ENCODE peak calls at places on chromosome 22, in four cellular contexts. One of them, this sample, is unnamed.

GRCh38 chr22:41812805-41813545 is 12.5 kb downstream of the CCDC134 start:
- DNase-seq in endodermal cell: no peak
- DNase-seq in sigmoid colon: no peak
- DNase-seq in fibroblast of lung: no peak
- DNase-seq in this sample: no peak

GRCh38 chr22:30701872-30702271 is 7.2 kb downstream of the OSBP2 start:
- DNase-seq in sigmoid colon: no peak
- DNase-seq in endodermal cell: no peak
- DNase-seq in fibroblast of lung: no peak
- DNase-seq in this sample: peak

GRCh38 chr22:49212466-49212865 is 615.2 kb downstream of the BRD1 start:
- DNase-seq in fibroblast of lung: no peak
- DNase-seq in sigmoid colon: peak
- DNase-seq in endodermal cell: peak
- DNase-seq in this sample: no peak

GRCh38 chr22:32904044-32904443 is 102.5 kb downstream of the TIMP3 start:
- DNase-seq in endodermal cell: peak
- DNase-seq in fibroblast of lung: peak
- DNase-seq in sigmoid colon: peak
- DNase-seq in this sample: no peak

GRCh38 chr22:46234851-46235437 is 15.1 kb downstream of the CDPF1 start:
- DNase-seq in endodermal cell: no peak
- DNase-seq in sigmoid colon: peak
- DNase-seq in fibroblast of lung: no peak
- DNase-seq in this sample: no peak

GRCh38 chr22:40782521-40782920 is 36.6 kb downstream of the SLC25A17 start:
- DNase-seq in endodermal cell: no peak
- DNase-seq in fibroblast of lung: no peak
- DNase-seq in sigmoid colon: no peak
- DNase-seq in this sample: no peak

GRCh38 chr22:49975543-49976389 is 15.2 kb downstream of the PIM3 start:
- DNase-seq in fibroblast of lung: no peak
- DNase-seq in sigmoid colon: peak
- DNase-seq in endodermal cell: peak
- DNase-seq in this sample: peak

GRCh38 chr22:22061085-22062077 is 78.8 kb upstream of the TOP3B start:
- DNase-seq in fibroblast of lung: peak
- DNase-seq in endodermal cell: no peak
- DNase-seq in sigmoid colon: peak
- DNase-seq in this sample: peak

GRCh38 chr22:22771696-22772377 is 115.8 kb upstream of the IGLL5 start:
- DNase-seq in endodermal cell: no peak
- DNase-seq in sigmoid colon: no peak
- DNase-seq in fibroblast of lung: no peak
- DNase-seq in this sample: no peak

GRCh38 chr22:28937206-28938025 is 54.0 kb downstream of the ZNRF3 start:
- DNase-seq in fibroblast of lung: no peak
- DNase-seq in endodermal cell: no peak
- DNase-seq in sigmoid colon: no peak
- DNase-seq in this sample: no peak

GRCh38 chr22:25775501-25775900 is 33.5 kb downstream of the MYO18B start:
- DNase-seq in fibroblast of lung: peak
- DNase-seq in sigmoid colon: no peak
- DNase-seq in endodermal cell: peak
- DNase-seq in this sample: no peak

GRCh38 chr22:29308148-29308790 is 1.8 kb downstream of the GAS2L1 start:
- DNase-seq in endodermal cell: no peak
- DNase-seq in fibroblast of lung: no peak
- DNase-seq in sigmoid colon: peak
- DNase-seq in this sample: no peak

GRCh38 chr22:28222976-28223375 is 303.9 kb upstream of the PITPNB start:
- DNase-seq in endodermal cell: no peak
- DNase-seq in sigmoid colon: no peak
- DNase-seq in fibroblast of lung: no peak
- DNase-seq in this sample: peak

GRCh38 chr22:20169253-20169822 is 18.5 kb upstream of the CCDC188 start:
- DNase-seq in endodermal cell: no peak
- DNase-seq in fibroblast of lung: no peak
- DNase-seq in sigmoid colon: no peak
- DNase-seq in this sample: no peak

GRCh38 chr22:30843245-30843644 is 125.3 kb downstream of the MORC2 start:
- DNase-seq in fibroblast of lung: peak
- DNase-seq in endodermal cell: no peak
- DNase-seq in sigmoid colon: no peak
- DNase-seq in this sample: no peak

GRCh38 chr22:41308054-41308453 is 6.7 kb downstream of the ZC3H7B start:
- DNase-seq in endodermal cell: no peak
- DNase-seq in fibroblast of lung: no peak
- DNase-seq in sigmoid colon: peak
- DNase-seq in this sample: peak

GRCh38 chr22:50711446-50712340 is 26.3 kb upstream of the ACR start:
- DNase-seq in sigmoid colon: no peak
- DNase-seq in endodermal cell: peak
- DNase-seq in fibroblast of lung: no peak
- DNase-seq in this sample: no peak

GRCh38 chr22:32202539-32203180 is 2.2 kb downstream of the RFPL2 start:
- DNase-seq in endodermal cell: peak
- DNase-seq in fibroblast of lung: peak
- DNase-seq in sigmoid colon: no peak
- DNase-seq in this sample: peak

GRCh38 chr22:50347157-50347556 is 4.0 kb downstream of the PPP6R2 start:
- DNase-seq in sigmoid colon: no peak
- DNase-seq in fibroblast of lung: no peak
- DNase-seq in endodermal cell: no peak
- DNase-seq in this sample: no peak

GRCh38 chr22:37176464-37177061 is 11.5 kb downstream of the C1QTNF6 start:
- DNase-seq in endodermal cell: peak
- DNase-seq in sigmoid colon: peak
- DNase-seq in fibroblast of lung: peak
- DNase-seq in this sample: peak

GRCh38 chr22:17167486-17167885 is 8.4 kb upstream of the HDHD5 start:
- DNase-seq in endodermal cell: no peak
- DNase-seq in sigmoid colon: no peak
- DNase-seq in fibroblast of lung: no peak
- DNase-seq in this sample: no peak

GRCh38 chr22:38257170-38257569 is 15.6 kb downstream of the TMEM184B start:
- DNase-seq in sigmoid colon: peak
- DNase-seq in fibroblast of lung: peak
- DNase-seq in endodermal cell: no peak
- DNase-seq in this sample: peak

GRCh38 chr22:42734406-42734805 is 13.7 kb upstream of the A4GALT start:
- DNase-seq in endodermal cell: no peak
- DNase-seq in fibroblast of lung: no peak
- DNase-seq in sigmoid colon: no peak
- DNase-seq in this sample: no peak

GRCh38 chr22:44999231-44999630 is 10.6 kb downstream of the PHF21B start:
- DNase-seq in sigmoid colon: no peak
- DNase-seq in endodermal cell: no peak
- DNase-seq in fibroblast of lung: no peak
- DNase-seq in this sample: no peak

GRCh38 chr22:24142831-24143230 is 38.5 kb upstream of the SUSD2 start:
- DNase-seq in sigmoid colon: no peak
- DNase-seq in fibroblast of lung: no peak
- DNase-seq in endodermal cell: no peak
- DNase-seq in this sample: no peak

GRCh38 chr22:45630436-45630835 is 41.2 kb upstream of the ATXN10 start:
- DNase-seq in fibroblast of lung: no peak
- DNase-seq in sigmoid colon: no peak
- DNase-seq in endodermal cell: no peak
- DNase-seq in this sample: no peak

DNA sequence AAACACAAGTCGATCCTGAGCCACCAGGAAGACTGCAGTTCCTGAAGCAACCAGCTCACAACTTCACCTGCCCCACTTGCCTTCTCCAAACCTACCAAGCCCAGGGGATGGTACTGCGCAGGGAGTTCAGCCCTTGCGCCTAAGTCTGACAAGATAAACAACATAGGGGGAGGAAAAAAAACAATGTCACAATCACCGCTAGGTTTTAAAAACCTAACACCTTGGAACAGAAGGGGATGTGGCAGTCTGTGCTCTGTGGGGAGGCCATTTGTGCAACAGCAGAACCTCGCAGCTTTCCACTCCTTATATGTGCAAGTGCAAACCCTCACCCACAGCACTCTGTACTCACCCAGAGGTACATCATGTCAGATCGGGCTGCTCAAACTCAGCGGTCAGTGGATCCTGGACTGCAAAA is 134.2 kb downstream of the RBFOX2 start:
- DNase-seq in sigmoid colon: peak
- DNase-seq in endodermal cell: no peak
- DNase-seq in fibroblast of lung: peak
- DNase-seq in this sample: no peak
- H3K4me3 ChIP-seq in sigmoid colon: peak
- H3K4me3 ChIP-seq in endodermal cell: peak
- H3K4me3 ChIP-seq in fibroblast of lung: peak
- H3K4me3 ChIP-seq in this sample: peak

GRCh38 chr22:26890870-26891269 is 233.5 kb downstream of the MIAT start:
- DNase-seq in fibroblast of lung: no peak
- DNase-seq in sigmoid colon: no peak
- DNase-seq in endodermal cell: peak
- DNase-seq in this sample: no peak
- TF ChIP-seq CTCF in fibroblast of lung: no peak
- TF ChIP-seq CTCF in sigmoid colon: no peak
- TF ChIP-seq CTCF in endodermal cell: peak
- TF ChIP-seq CTCF in this sample: no peak

GRCh38 chr22:39558254-39558727 is 12.3 kb upstream of the CACNA1I start:
- DNase-seq in endodermal cell: peak
- DNase-seq in fibroblast of lung: no peak
- DNase-seq in sigmoid colon: no peak
- DNase-seq in this sample: no peak
- H3K4me3 ChIP-seq in endodermal cell: peak
- H3K4me3 ChIP-seq in fibroblast of lung: no peak
- H3K4me3 ChIP-seq in sigmoid colon: peak
- H3K4me3 ChIP-seq in this sample: no peak

DNA sequence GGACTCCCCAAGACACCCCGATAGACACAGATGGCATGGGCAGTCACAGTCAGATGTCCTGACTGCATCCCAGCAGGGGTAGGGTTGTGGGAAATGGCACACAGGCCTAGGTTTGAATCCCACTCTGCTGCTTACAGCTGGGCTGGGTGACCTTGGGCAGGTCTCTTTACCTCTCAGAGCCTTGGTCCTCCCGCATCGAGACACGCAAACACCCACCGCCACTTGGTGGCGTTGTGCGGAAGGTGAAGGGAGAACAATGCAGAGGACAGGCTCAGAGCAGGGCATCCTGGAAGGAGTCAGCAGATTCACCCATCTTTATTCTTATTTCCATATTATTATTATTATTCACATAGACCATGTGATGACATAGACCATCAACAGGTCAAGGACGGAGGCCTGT is 140.5 kb downstream of the MIAT start:
- DNase-seq in endodermal cell: peak
- DNase-seq in sigmoid colon: no peak
- DNase-seq in fibroblast of lung: no peak
- DNase-seq in this sample: no peak
- TF ChIP-seq CTCF in endodermal cell: peak
- TF ChIP-seq CTCF in sigmoid colon: no peak
- TF ChIP-seq CTCF in fibroblast of lung: no peak
- TF ChIP-seq CTCF in this sample: no peak